ENCODE peak calls at places on chromosomes 3 and 15, in nine cellular contexts. R, H, T, B, O, N, F, Y and A are unnamed samples.

GRCh38 chr15:29270169-29270955 is 740 bp upstream of the NSMCE3 start:
- DNase-seq in R (peak), H (no peak), T (peak), B (no peak), O (no peak), N (peak), F (peak), Y (no peak), A (no peak)

GRCh38 chr3:152331975-152332374 is 63.2 kb downstream of the MBNL1 start:
- DNase-seq in R (no peak), H (no peak), T (no peak), B (no peak), O (no peak), N (no peak), F (no peak), Y (no peak), A (no peak)

GRCh38 chr3:69032137-69032536 is 18.7 kb upstream of the EOGT start:
- DNase-seq in R (peak), H (no peak), T (peak), B (no peak), O (no peak), N (no peak), F (no peak), Y (no peak), A (no peak)

GRCh38 chr15:90232196-90232595 is 1.5 kb downstream of the CIB1 start:
- DNase-seq in R (no peak), H (no peak), T (no peak), B (no peak), O (no peak), N (no peak), F (no peak), Y (no peak), A (no peak)

GRCh38 chr3:14467723-14468620 is 65.6 kb downstream of the SLC6A6 start:
- DNase-seq in R (peak), H (no peak), T (peak), B (no peak), O (no peak), N (peak), F (peak), Y (no peak), A (peak)

GRCh38 chr15:52252781-52253180 is 42.8 kb downstream of the MYO5C start:
- DNase-seq in R (peak), H (no peak), T (peak), B (no peak), O (no peak), N (peak), F (no peak), Y (peak), A (no peak)

GRCh38 chr15:63860161-63860954 is 26.6 kb upstream of the HERC1 start:
- DNase-seq in R (no peak), H (peak), T (no peak), B (no peak), O (no peak), N (no peak), F (peak), Y (peak), A (no peak)

GRCh38 chr3:152200476-152201422 is 68.0 kb upstream of the MBNL1 start:
- DNase-seq in R (peak), H (no peak), T (peak), B (no peak), O (no peak), N (no peak), F (no peak), Y (no peak), A (no peak)

GRCh38 chr15:59206623-59207183 is at the start of gene LDHAL6B:
- DNase-seq in R (no peak), H (no peak), T (no peak), B (no peak), O (no peak), N (no peak), F (no peak), Y (no peak), A (no peak)

GRCh38 chr3:58237940-58238681 is 519 bp downstream of the ABHD6 start:
- DNase-seq in R (peak), H (no peak), T (peak), B (no peak), O (peak), N (no peak), F (peak), Y (peak), A (peak)

GRCh38 chr3:40810813-40811212 is 286.1 kb downstream of the ZNF621 start:
- DNase-seq in R (no peak), H (no peak), T (no peak), B (no peak), O (no peak), N (no peak), F (no peak), Y (no peak), A (no peak)

GRCh38 chr3:180267202-180267843 is 230.6 kb upstream of the PEX5L start:
- DNase-seq in R (no peak), H (no peak), T (no peak), B (no peak), O (no peak), N (no peak), F (no peak), Y (no peak), A (no peak)

GRCh38 chr15:73051402-73051810 is 857 bp upstream of the NEO1 start:
- DNase-seq in R (no peak), H (peak), T (no peak), B (no peak), O (peak), N (no peak), F (no peak), Y (no peak), A (no peak)

GRCh38 chr15:89333959-89334509 is 590 bp downstream of the POLG start:
- DNase-seq in R (no peak), H (no peak), T (no peak), B (no peak), O (peak), N (no peak), F (no peak), Y (peak), A (no peak)

GRCh38 chr15:71338251-71338650 is 223.0 kb downstream of the THSD4 start:
- DNase-seq in R (no peak), H (no peak), T (no peak), B (no peak), O (no peak), N (no peak), F (no peak), Y (no peak), A (no peak)

GRCh38 chr3:195835791-195836190 is 24.1 kb upstream of the MUC4 start:
- DNase-seq in R (no peak), H (no peak), T (no peak), B (no peak), O (no peak), N (no peak), F (no peak), Y (no peak), A (no peak)

GRCh38 chr3:110774496-110775265 is 296.9 kb upstream of the NECTIN3 start:
- DNase-seq in R (peak), H (no peak), T (peak), B (no peak), O (no peak), N (no peak), F (no peak), Y (no peak), A (no peak)

GRCh38 chr3:28042707-28043106 is 198.7 kb upstream of the CMC1 start:
- DNase-seq in R (no peak), H (no peak), T (no peak), B (no peak), O (no peak), N (no peak), F (no peak), Y (no peak), A (no peak)

GRCh38 chr15:65940618-65940909 is 71.3 kb downstream of the RAB11A start:
- DNase-seq in R (no peak), H (no peak), T (no peak), B (no peak), O (no peak), N (no peak), F (no peak), Y (no peak), A (no peak)

GRCh38 chr15:69994429-69995201 is 103.1 kb downstream of the TLE3 start:
- DNase-seq in R (no peak), H (no peak), T (no peak), B (no peak), O (no peak), N (no peak), F (no peak), Y (no peak), A (no peak)

GRCh38 chr15:72203507-72203837 is 5.9 kb upstream of the GRAMD2A start:
- DNase-seq in R (peak), H (no peak), T (peak), B (peak), O (peak), N (peak), F (no peak), Y (peak), A (peak)

GRCh38 chr3:165256554-165256953 is 60.4 kb upstream of the SLITRK3 start:
- DNase-seq in R (peak), H (no peak), T (no peak), B (no peak), O (no peak), N (no peak), F (no peak), Y (no peak), A (no peak)

GRCh38 chr3:127074900-127075360 is 92.0 kb downstream of the PLXNA1 start:
- DNase-seq in R (peak), H (no peak), T (peak), B (peak), O (peak), N (peak), F (no peak), Y (no peak), A (no peak)